ENCODE peak calls at places on chromosomes 6 and 20, in four cellular contexts. One of them, this sample, is unnamed. For H3K9me3 and H3K4me1, the result is how much of the 10 kb centered on the place peaks cover.

GRCh38 chr6:131062245-131063027 is 609 bp downstream of the EPB41L2 start:
- DNase-seq in cardiac muscle cell: peak
- DNase-seq in breast epithelium: no peak
- DNase-seq in prostate gland: no peak
- DNase-seq in this sample: peak

GRCh38 chr6:148509152-148509571 is 166.5 kb downstream of the SASH1 start:
- DNase-seq in breast epithelium: no peak
- DNase-seq in prostate gland: no peak
- DNase-seq in cardiac muscle cell: peak
- DNase-seq in this sample: no peak

GRCh38 chr20:52010541-52010940 is 181.0 kb downstream of the ZFP64 start:
- DNase-seq in breast epithelium: no peak
- DNase-seq in cardiac muscle cell: no peak
- DNase-seq in prostate gland: no peak
- DNase-seq in this sample: no peak

GRCh38 chr20:35224536-35224935 is 2.0 kb upstream of the MMP24 start:
- DNase-seq in cardiac muscle cell: no peak
- DNase-seq in prostate gland: no peak
- DNase-seq in breast epithelium: no peak
- DNase-seq in this sample: no peak

GRCh38 chr20:11128131-11128831 is 454.5 kb upstream of the JAG1 start:
- DNase-seq in breast epithelium: no peak
- DNase-seq in prostate gland: no peak
- DNase-seq in cardiac muscle cell: peak
- DNase-seq in this sample: no peak

GRCh38 chr20:25252686-25253421 is 5.0 kb downstream of the PYGB start:
- DNase-seq in prostate gland: no peak
- DNase-seq in cardiac muscle cell: no peak
- DNase-seq in breast epithelium: no peak
- DNase-seq in this sample: no peak

GRCh38 chr20:56945057-56945456 is 316.0 kb downstream of the TFAP2C start:
- DNase-seq in prostate gland: no peak
- DNase-seq in breast epithelium: no peak
- DNase-seq in cardiac muscle cell: peak
- DNase-seq in this sample: no peak

GRCh38 chr20:1300083-1300840 is 28.7 kb downstream of the SDCBP2 start:
- DNase-seq in prostate gland: no peak
- DNase-seq in breast epithelium: no peak
- DNase-seq in cardiac muscle cell: no peak
- DNase-seq in this sample: no peak

GRCh38 chr6:106072501-106073140 is 13.5 kb upstream of the PRDM1 start:
- DNase-seq in breast epithelium: no peak
- DNase-seq in cardiac muscle cell: no peak
- DNase-seq in prostate gland: no peak
- DNase-seq in this sample: no peak

GRCh38 chr20:46063151-46063550 is 26.6 kb downstream of the NCOA5 start:
- DNase-seq in breast epithelium: no peak
- DNase-seq in prostate gland: no peak
- DNase-seq in cardiac muscle cell: no peak
- DNase-seq in this sample: no peak

GRCh38 chr6:44228836-44229235 is 5.4 kb downstream of the SLC29A1 start:
- DNase-seq in prostate gland: no peak
- DNase-seq in breast epithelium: no peak
- DNase-seq in cardiac muscle cell: no peak
- DNase-seq in this sample: no peak

GRCh38 chr20:17969276-17969883 is 562 bp downstream of the MGME1 start:
- DNase-seq in breast epithelium: no peak
- DNase-seq in cardiac muscle cell: peak
- DNase-seq in prostate gland: peak
- DNase-seq in this sample: peak

GRCh38 chr6:20655317-20655716 is 121.1 kb downstream of the CDKAL1 start:
- DNase-seq in cardiac muscle cell: no peak
- DNase-seq in prostate gland: no peak
- DNase-seq in breast epithelium: no peak
- DNase-seq in this sample: no peak

GRCh38 chr6:10837009-10837691 is 1.2 kb downstream of the MAK start:
- DNase-seq in prostate gland: peak
- DNase-seq in breast epithelium: no peak
- DNase-seq in cardiac muscle cell: peak
- DNase-seq in this sample: no peak

GRCh38 chr20:31698803-31699718 is 23.6 kb downstream of the BCL2L1 start:
- DNase-seq in breast epithelium: no peak
- DNase-seq in prostate gland: peak
- DNase-seq in cardiac muscle cell: peak
- DNase-seq in this sample: no peak

GRCh38 chr6:14567031-14567430 is 449.5 kb downstream of the CD83 start:
- DNase-seq in cardiac muscle cell: no peak
- DNase-seq in prostate gland: no peak
- DNase-seq in breast epithelium: no peak
- DNase-seq in this sample: no peak

GRCh38 chr20:48648482-48649051 is 179.2 kb downstream of the PREX1 start:
- DNase-seq in prostate gland: no peak
- DNase-seq in breast epithelium: no peak
- DNase-seq in cardiac muscle cell: no peak
- DNase-seq in this sample: no peak

GRCh38 chr20:16083639-16084280 is 489.5 kb downstream of the KIF16B start:
- DNase-seq in prostate gland: no peak
- DNase-seq in cardiac muscle cell: no peak
- DNase-seq in breast epithelium: no peak
- DNase-seq in this sample: no peak

GRCh38 chr6:16240618-16241320 is 2.4 kb downstream of the GMPR start:
- DNase-seq in prostate gland: no peak
- DNase-seq in breast epithelium: no peak
- DNase-seq in cardiac muscle cell: peak
- DNase-seq in this sample: no peak

GRCh38 chr6:116557863-116558262 is 4.3 kb downstream of the CALHM4 start:
- DNase-seq in prostate gland: peak
- DNase-seq in breast epithelium: no peak
- DNase-seq in cardiac muscle cell: peak
- DNase-seq in this sample: no peak

GRCh38 chr6:921400-921799 is 228.5 kb upstream of the EXOC2 start:
- DNase-seq in prostate gland: no peak
- DNase-seq in cardiac muscle cell: no peak
- DNase-seq in breast epithelium: no peak
- DNase-seq in this sample: no peak
- H3K9me3 ChIP-seq in prostate gland: under half
- H3K9me3 ChIP-seq in cardiac muscle cell: under half
- H3K9me3 ChIP-seq in breast epithelium: under half
- H3K9me3 ChIP-seq in this sample: under half

GRCh38 chr20:54608039-54608745 is 132.8 kb downstream of the DOK5 start:
- DNase-seq in prostate gland: no peak
- DNase-seq in breast epithelium: no peak
- DNase-seq in cardiac muscle cell: no peak
- DNase-seq in this sample: no peak

GRCh38 chr20:54608978-54609377 is 133.6 kb downstream of the DOK5 start:
- DNase-seq in cardiac muscle cell: no peak
- DNase-seq in breast epithelium: no peak
- DNase-seq in prostate gland: no peak
- DNase-seq in this sample: no peak

GRCh38 chr20:54606384-54606783 is 131.0 kb downstream of the DOK5 start:
- DNase-seq in cardiac muscle cell: no peak
- DNase-seq in prostate gland: no peak
- DNase-seq in breast epithelium: no peak
- DNase-seq in this sample: no peak

GRCh38 chr20:54611701-54612487 is 136.5 kb downstream of the DOK5 start:
- DNase-seq in breast epithelium: no peak
- DNase-seq in prostate gland: no peak
- DNase-seq in cardiac muscle cell: no peak
- DNase-seq in this sample: no peak
- H3K4me1 ChIP-seq in breast epithelium: under half
- H3K4me1 ChIP-seq in prostate gland: under half
- H3K4me1 ChIP-seq in cardiac muscle cell: under half
- H3K4me1 ChIP-seq in this sample: under half

DNA sequence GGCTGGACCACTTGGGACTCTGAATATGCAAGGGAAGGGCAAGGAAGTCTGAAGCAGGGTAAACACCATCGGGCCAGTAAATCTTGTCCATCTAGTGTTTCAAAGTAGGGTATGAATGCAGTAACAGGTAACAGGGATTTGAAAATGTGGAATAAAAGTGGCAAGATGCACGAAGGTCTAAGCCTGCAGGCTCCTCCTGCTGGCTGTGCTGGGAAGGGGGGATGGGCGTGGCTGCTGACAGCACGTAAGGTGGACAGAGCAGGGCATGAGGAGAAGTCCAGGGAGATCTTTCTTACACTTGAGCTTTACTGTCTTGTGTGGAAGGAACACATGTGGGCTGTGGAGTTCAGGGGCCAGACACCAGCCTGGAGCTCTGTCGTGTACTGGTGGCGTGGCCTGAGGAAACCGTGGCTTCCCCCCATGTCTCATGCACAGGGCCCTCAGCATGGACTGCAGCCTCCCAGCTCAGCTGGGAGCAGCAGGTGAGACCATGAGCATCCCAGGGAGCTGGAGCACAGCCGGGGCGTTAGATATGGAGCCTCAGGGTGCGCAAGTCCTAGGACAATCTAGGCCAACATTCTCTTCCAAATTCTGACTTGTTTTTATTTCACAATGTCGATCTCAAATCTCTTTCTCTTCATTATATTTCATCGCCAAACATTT is 84.5 kb downstream of the SLC22A23 start:
- DNase-seq in cardiac muscle cell: no peak
- DNase-seq in breast epithelium: no peak
- DNase-seq in prostate gland: no peak
- DNase-seq in this sample: no peak
- TF ChIP-seq CTCF in cardiac muscle cell: peak
- TF ChIP-seq CTCF in breast epithelium: no peak
- TF ChIP-seq CTCF in prostate gland: no peak
- TF ChIP-seq CTCF in this sample: peak

GRCh38 chr20:54188132-54188835 is 14.5 kb upstream of the CYP24A1 start:
- DNase-seq in cardiac muscle cell: no peak
- DNase-seq in prostate gland: no peak
- DNase-seq in breast epithelium: no peak
- DNase-seq in this sample: no peak

GRCh38 chr20:54180931-54181330 is 7.1 kb upstream of the CYP24A1 start:
- DNase-seq in breast epithelium: no peak
- DNase-seq in cardiac muscle cell: no peak
- DNase-seq in prostate gland: no peak
- DNase-seq in this sample: no peak

GRCh38 chr20:54179946-54180345 is 6.2 kb upstream of the CYP24A1 start:
- DNase-seq in breast epithelium: no peak
- DNase-seq in cardiac muscle cell: no peak
- DNase-seq in prostate gland: no peak
- DNase-seq in this sample: no peak

GRCh38 chr20:54189630-54190029 is 15.8 kb upstream of the CYP24A1 start:
- DNase-seq in prostate gland: no peak
- DNase-seq in cardiac muscle cell: no peak
- DNase-seq in breast epithelium: no peak
- DNase-seq in this sample: no peak

GRCh38 chr20:54184920-54185626 is 11.3 kb upstream of the CYP24A1 start:
- DNase-seq in prostate gland: no peak
- DNase-seq in cardiac muscle cell: no peak
- DNase-seq in breast epithelium: no peak
- DNase-seq in this sample: no peak
- H3K9me3 ChIP-seq in prostate gland: under half
- H3K9me3 ChIP-seq in cardiac muscle cell: under half
- H3K9me3 ChIP-seq in breast epithelium: under half
- H3K9me3 ChIP-seq in this sample: under half

DNA sequence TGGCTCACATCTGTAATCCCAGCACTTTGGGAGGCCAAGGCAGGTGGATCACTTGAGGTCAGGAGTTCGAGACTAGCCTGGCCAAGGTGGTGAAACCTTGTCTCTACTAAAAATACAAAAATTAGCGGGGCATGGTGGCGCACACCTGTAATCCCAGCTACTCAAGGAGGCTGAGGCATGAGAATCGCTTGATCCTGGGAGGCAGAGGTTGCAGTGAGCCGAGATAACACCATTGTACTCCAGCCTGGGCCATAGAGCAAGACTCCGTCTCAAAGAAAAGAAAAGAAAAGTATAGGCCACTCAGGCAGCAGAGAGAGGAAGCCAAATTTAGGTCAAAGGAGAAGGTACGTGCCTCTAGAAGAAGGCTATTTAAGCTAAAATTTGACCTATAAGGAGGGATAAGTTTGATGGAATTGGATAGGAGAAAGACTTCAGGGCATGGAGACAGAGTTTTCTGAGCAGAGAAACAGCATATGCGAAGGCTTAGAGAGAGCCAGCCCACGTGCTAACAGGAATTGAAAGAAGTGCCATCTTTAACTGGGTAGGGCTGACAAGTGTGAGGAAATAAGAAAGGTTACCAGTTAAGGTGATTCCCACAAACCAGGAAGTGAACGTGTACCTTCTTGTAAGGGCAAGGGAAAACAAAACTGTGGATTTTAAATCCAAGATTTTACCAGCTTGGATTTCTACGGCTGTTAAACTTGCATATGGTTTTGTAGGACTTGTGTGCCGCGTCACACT is 113.8 kb downstream of the IPCEF1 start:
- DNase-seq in prostate gland: no peak
- DNase-seq in breast epithelium: no peak
- DNase-seq in cardiac muscle cell: no peak
- DNase-seq in this sample: no peak
- H3K4me1 ChIP-seq in prostate gland: under half
- H3K4me1 ChIP-seq in breast epithelium: under half
- H3K4me1 ChIP-seq in cardiac muscle cell: under half
- H3K4me1 ChIP-seq in this sample: under half

GRCh38 chr6:100464910-100465700 is at the start of gene SIM1:
- DNase-seq in cardiac muscle cell: peak
- DNase-seq in breast epithelium: no peak
- DNase-seq in prostate gland: no peak
- DNase-seq in this sample: peak
- TF ChIP-seq CTCF in cardiac muscle cell: no peak
- TF ChIP-seq CTCF in breast epithelium: no peak
- TF ChIP-seq CTCF in prostate gland: no peak
- TF ChIP-seq CTCF in this sample: no peak

This sample was measured in BE2C.